ENCODE peak calls at places on chromosomes 2 and 18, in six cellular contexts. K is heart left ventricle, Q is PC-3, G is IMR-90, B is brain microvascular endothelial cell, D is ovary. Y is an unnamed sample. For H3K36me3, the result is how much of the 10 kb centered on the place peaks cover.

GRCh38 chr2:182073613-182074012 is 88.0 kb downstream of the PPP1R1C start:
- DNase-seq in K (no peak), Q (no peak), G (no peak), B (no peak), D (no peak), Y (no peak)

GRCh38 chr2:196291873-196292800 is 120.8 kb upstream of the STK17B start:
- DNase-seq in K (no peak), Q (peak), G (no peak), B (no peak), D (no peak), Y (no peak)

GRCh38 chr18:44968336-44968735 is 287.6 kb downstream of the SETBP1 start:
- DNase-seq in K (no peak), Q (no peak), G (no peak), B (no peak), D (no peak), Y (peak)

GRCh38 chr2:11133238-11133935 is 21.9 kb upstream of the SLC66A3 start:
- DNase-seq in K (no peak), Q (no peak), G (no peak), B (no peak), D (no peak), Y (peak)

GRCh38 chr2:211347328-211347727 is 790.9 kb downstream of the CPS1 start:
- DNase-seq in K (no peak), Q (no peak), G (no peak), B (no peak), D (no peak), Y (no peak)

GRCh38 chr2:189191766-189192165 is 12.2 kb upstream of the COL5A2 start:
- DNase-seq in K (no peak), Q (peak), G (peak), B (no peak), D (no peak), Y (no peak)

GRCh38 chr2:237164474-237165047 is 78.9 kb downstream of the COPS8 start:
- DNase-seq in K (no peak), Q (no peak), G (no peak), B (no peak), D (no peak), Y (no peak)

GRCh38 chr2:85745619-85746018 is 8.2 kb upstream of the ATOH8 start:
- DNase-seq in K (no peak), Q (no peak), G (no peak), B (no peak), D (no peak), Y (peak)

GRCh38 chr2:152743004-152743403 is 24.6 kb downstream of the ARL6IP6 start:
- DNase-seq in K (no peak), Q (peak), G (no peak), B (no peak), D (no peak), Y (no peak)

GRCh38 chr2:214019229-214019972 is 391.5 kb upstream of the VWC2L start:
- DNase-seq in K (peak), Q (peak), G (peak), B (peak), D (no peak), Y (no peak)

GRCh38 chr2:186887107-186888090 is 38.4 kb upstream of the ZSWIM2 start:
- DNase-seq in K (peak), Q (no peak), G (no peak), B (no peak), D (peak), Y (no peak)

GRCh38 chr18:37550118-37550875 is 15.3 kb downstream of the CELF4 start:
- DNase-seq in K (no peak), Q (no peak), G (no peak), B (no peak), D (no peak), Y (no peak)

GRCh38 chr2:154600931-154601494 is 97.5 kb upstream of the KCNJ3 start:
- DNase-seq in K (no peak), Q (no peak), G (no peak), B (no peak), D (no peak), Y (no peak)

GRCh38 chr2:157940024-157940423 is 63.9 kb upstream of the ACVR1 start:
- DNase-seq in K (no peak), Q (peak), G (no peak), B (peak), D (no peak), Y (no peak)

GRCh38 chr2:62783679-62784078 is 78.2 kb downstream of the EHBP1 start:
- DNase-seq in K (no peak), Q (no peak), G (no peak), B (no peak), D (no peak), Y (no peak)

GRCh38 chr2:157442636-157443035 is 1.3 kb downstream of the CYTIP start:
- DNase-seq in K (no peak), Q (no peak), G (no peak), B (no peak), D (no peak), Y (no peak)

GRCh38 chr2:109143214-109144187 is 14.5 kb downstream of the SH3RF3 start:
- DNase-seq in K (no peak), Q (no peak), G (peak), B (no peak), D (no peak), Y (no peak)

GRCh38 chr2:523698-524270 is 153.4 kb downstream of the TMEM18 start:
- DNase-seq in K (no peak), Q (no peak), G (no peak), B (no peak), D (no peak), Y (no peak)

GRCh38 chr2:188902906-188903305 is 71.3 kb upstream of the COL3A1 start:
- DNase-seq in K (no peak), Q (peak), G (peak), B (peak), D (no peak), Y (no peak)

GRCh38 chr2:129758461-129759185 is 220.8 kb upstream of the RAB6C start:
- DNase-seq in K (no peak), Q (no peak), G (no peak), B (no peak), D (no peak), Y (no peak)

GRCh38 chr2:55616509-55617159 is 788 bp downstream of the PPP4R3B start:
- DNase-seq in K (no peak), Q (peak), G (peak), B (peak), D (no peak), Y (no peak)

GRCh38 chr2:23707096-23707495 is 219.8 kb downstream of the ATAD2B start:
- DNase-seq in K (no peak), Q (no peak), G (peak), B (no peak), D (no peak), Y (no peak)

GRCh38 chr2:42492691-42493467 is 903 bp downstream of the KCNG3 start:
- DNase-seq in K (no peak), Q (no peak), G (no peak), B (no peak), D (peak), Y (peak)

GRCh38 chr2:155815851-155816250 is 516.7 kb downstream of the NR4A2 start:
- DNase-seq in K (no peak), Q (peak), G (no peak), B (peak), D (no peak), Y (peak)

GRCh38 chr2:101758001-101758400 is 60.5 kb downstream of the MAP4K4 start:
- DNase-seq in K (no peak), Q (no peak), G (no peak), B (no peak), D (no peak), Y (no peak)

GRCh38 chr2:42133771-42134195 is 35.4 kb upstream of the EML4 start:
- DNase-seq in K (no peak), Q (no peak), G (no peak), B (no peak), D (no peak), Y (peak)

GRCh38 chr2:156436477-156437085 is 402 bp downstream of the GPD2 start:
- DNase-seq in K (peak), Q (peak), G (peak), B (no peak), D (no peak), Y (no peak)

GRCh38 chr2:120729410-120730052 is 6.1 kb upstream of the GLI2 start:
- DNase-seq in K (no peak), Q (peak), G (peak), B (peak), D (peak), Y (no peak)

DNA sequence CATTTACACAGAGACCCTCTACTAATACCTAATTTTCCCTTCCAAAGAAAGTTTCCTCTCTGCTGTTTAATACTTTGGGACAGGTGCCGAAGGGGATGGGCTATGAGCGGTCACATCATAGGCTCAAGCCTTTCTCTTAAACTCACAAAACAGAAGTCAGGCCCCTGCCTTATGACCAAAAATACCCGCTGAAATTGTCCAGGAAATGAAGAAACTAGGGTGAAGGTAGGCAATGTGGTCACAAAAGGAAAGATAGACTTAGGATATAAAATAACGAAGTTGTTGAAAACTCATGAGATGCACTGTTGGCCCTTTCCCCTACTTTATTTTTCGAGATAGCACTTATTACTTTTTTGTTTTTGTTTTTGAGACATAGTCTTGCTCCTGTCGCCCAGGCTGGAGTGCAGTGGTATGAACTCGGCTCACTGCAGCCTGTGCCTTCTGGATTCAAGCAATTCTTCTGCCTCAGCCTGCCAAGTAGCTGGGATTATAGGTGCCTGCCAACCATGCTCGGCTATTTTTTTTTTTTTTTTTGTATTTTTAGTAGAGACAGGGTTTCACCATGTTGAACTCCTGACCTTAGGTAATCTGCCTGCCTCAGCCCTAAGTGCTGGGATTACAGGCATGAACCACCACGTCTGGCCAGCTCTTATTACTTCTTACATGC is 16.3 kb downstream of the SLC8A1 start:
- DNase-seq in K (no peak), Q (peak), G (no peak), B (no peak), D (no peak), Y (no peak)
- H3K4me3 ChIP-seq in K (no peak), Q (peak), G (no peak), B (no peak), D (no peak), Y (no peak)

DNA sequence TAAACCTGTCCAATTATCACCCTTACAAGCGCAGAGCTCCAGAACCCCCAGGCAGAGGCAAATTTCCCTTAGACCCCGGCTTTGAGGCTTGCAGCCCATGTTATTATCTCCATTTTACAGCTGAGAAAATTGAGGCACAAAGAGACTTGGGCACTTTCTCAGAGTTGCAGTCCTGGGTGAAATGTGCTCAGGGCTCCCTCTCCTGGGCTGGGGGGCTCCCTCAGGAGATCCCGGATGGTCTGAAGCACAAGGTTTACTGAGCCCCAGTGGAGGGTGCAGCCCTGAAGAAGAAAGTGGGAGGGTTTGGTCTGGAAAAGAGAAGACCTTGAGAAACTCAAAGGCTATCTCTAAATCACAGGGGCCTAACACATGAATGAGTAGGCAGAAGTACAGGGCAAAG is 156.6 kb downstream of the CYRIA start:
- DNase-seq in K (no peak), Q (no peak), G (no peak), B (no peak), D (no peak), Y (peak)
- TF ChIP-seq CTCF in K (no peak), Q (no peak), G (no peak), B (no peak), D (no peak), Y (no peak)

DNA sequence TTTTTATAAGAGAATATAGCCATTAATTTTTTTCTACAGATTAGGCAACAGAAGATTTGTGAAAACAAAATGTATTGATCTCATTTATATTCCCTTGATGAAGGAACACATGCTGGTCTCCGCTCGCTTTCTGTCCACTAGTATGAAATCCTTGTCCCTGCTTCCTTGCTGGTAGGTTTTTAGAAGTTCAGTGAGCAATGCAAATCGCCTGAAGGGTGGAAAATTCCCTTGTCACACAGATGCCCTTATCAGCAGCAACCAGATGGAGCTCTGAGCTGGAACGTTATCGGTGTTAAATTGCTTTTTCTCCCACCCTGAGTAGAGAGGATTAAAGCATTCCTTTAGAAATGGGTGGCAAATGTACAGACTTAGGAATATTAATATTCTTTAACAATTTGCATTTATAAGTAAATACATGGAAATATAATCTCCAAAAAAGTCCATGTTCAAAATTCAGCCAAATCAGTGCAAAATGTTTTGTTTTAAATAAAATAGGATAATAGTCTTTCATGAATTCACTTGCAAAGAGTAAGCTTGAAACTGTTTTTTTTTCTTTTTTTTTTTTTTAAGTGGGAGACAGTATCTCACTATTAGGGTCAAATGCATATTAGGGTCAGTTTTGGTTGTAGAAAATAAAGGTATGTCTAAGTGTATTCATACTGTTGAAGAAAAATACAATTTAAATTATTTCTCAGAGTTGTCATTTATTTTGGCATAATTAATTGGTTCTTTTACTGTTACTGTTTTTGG is 164.0 kb upstream of the MYO3B start:
- DNase-seq in K (no peak), Q (no peak), G (peak), B (peak), D (no peak), Y (peak)
- H3K36me3 ChIP-seq in K (under half), Q (under half), G (under half), B (under half), D (under half), Y (under half)

GRCh38 chr2:98478861-98479770 is 34.5 kb downstream of the INPP4A start:
- DNase-seq in K (no peak), Q (no peak), G (no peak), B (no peak), D (no peak), Y (no peak)
- H3K4me3 ChIP-seq in K (no peak), Q (peak), G (no peak), B (no peak), D (no peak), Y (no peak)

GRCh38 chr2:75053484-75054112 is 95.2 kb downstream of the POLE4 start:
- DNase-seq in K (no peak), Q (peak), G (peak), B (peak), D (no peak), Y (peak)
- TF ChIP-seq CTCF in K (peak), Q (peak), G (peak), B (peak), D (no peak), Y (peak)

DNA sequence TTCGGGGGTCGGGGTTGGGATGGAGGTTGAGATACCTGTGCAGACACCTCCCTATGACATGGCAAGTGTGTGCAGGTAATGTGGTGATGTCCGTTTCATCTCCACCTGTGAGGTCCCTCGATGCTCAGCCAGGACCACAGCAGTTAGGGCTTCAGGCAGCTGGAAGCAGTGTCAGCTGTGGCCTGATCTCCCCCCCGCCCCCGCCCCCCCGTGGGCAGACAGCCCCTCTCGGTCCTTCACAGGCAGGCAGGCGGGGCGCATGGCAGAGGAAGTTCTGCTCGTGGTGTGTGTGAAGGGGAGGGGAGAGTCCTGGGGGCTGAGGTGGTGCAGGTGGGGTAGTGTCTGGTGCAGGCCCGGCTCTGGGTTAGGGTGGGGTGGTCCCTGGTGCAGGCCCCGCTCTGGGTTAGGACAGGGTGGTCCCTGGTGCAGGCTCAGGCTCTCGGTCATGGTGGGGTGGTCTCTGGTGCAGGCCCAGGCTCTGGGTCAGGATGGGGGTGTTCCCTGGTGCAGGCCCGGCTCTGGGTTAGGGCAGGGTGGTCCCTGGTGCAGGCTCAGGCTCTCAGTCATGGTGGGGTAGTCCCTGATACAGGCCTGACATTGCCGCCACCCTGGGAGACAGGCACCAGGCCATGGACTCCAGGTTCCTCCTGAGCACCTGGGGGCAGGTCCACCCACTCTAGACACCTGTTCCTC is 94.3 kb downstream of the NFATC1 start:
- DNase-seq in K (no peak), Q (no peak), G (no peak), B (no peak), D (no peak), Y (no peak)
- H3K36me3 ChIP-seq in K (under half), Q (under half), G (under half), B (under half), D (under half), Y (under half)

DNA sequence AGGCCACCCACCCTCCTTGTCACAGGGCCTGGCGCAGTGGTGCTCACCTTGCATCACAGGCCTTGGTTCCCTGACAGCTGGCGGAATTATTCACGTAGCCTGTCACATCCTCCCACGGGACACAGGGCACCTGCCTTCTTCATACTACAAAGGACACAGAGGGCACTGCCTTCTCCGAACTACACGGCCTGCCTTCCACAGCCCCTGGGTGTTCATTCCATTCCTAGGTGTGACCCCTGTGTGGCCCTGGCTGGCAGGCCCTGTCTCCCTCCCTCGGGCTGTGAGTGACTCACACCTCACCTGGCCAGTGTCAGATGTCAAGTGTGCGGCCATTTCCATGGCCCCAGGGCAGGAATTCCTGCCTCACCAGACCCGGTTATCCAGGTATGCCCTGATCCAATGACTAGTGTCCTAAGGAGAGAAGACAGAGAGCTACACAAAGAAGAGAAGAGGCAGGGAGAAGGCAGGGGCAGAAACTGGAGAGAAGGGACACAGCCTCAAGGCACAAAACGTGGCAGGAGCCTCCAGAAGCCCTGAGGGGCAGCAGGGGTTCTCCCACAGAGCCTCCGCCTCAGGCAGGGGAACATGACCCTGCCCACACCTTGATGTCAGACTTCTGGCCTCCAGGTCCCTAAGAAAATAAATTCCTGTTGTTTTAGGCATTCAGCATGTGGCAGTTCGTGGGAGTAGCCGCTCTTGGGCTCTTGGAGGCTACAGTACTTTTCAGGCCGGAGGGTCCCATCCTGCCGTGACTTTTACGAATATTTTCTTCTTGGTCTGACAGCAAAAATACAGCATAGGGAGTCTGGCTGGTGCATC is 43.4 kb downstream of the MBP start:
- DNase-seq in K (no peak), Q (peak), G (no peak), B (no peak), D (no peak), Y (no peak)
- H3K4me3 ChIP-seq in K (no peak), Q (no peak), G (no peak), B (no peak), D (no peak), Y (no peak)

GRCh38 chr2:59019551-59020164 is 778.5 kb upstream of the FANCL start:
- DNase-seq in K (no peak), Q (no peak), G (no peak), B (no peak), D (no peak), Y (no peak)

GRCh38 chr2:59021786-59022185 is 780.7 kb upstream of the FANCL start:
- DNase-seq in K (no peak), Q (no peak), G (no peak), B (no peak), D (no peak), Y (no peak)

GRCh38 chr2:59029058-59029457 is 787.9 kb upstream of the FANCL start:
- DNase-seq in K (no peak), Q (no peak), G (no peak), B (no peak), D (no peak), Y (no peak)

GRCh38 chr2:59027320-59027719 is 786.2 kb upstream of the FANCL start:
- DNase-seq in K (no peak), Q (no peak), G (no peak), B (no peak), D (no peak), Y (no peak)

GRCh38 chr2:59025157-59025757 is 784.1 kb upstream of the FANCL start:
- DNase-seq in K (no peak), Q (peak), G (peak), B (peak), D (no peak), Y (peak)
- TF ChIP-seq CTCF in K (peak), Q (peak), G (peak), B (peak), D (no peak), Y (peak)

DNA sequence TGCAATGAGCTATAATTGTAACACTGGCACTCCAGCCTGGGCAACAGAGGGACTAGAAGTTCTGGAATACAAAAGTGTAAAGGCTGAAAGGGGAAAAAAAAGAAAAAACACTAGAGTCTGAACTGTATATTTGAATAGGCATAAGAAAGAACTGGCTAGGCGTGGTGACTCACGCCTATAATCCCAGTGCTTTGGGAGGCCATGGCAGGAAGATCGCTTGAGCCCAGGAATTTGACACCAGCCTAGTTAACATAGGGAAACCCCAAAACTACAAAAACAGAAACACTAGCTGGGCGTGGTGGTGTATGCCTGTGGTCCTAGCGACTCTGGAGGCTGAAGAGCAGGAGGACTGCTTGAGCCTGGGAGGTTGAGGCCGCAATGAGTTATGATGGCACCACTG is 70.6 kb downstream of the SAP130 start:
- DNase-seq in K (no peak), Q (peak), G (no peak), B (no peak), D (no peak), Y (no peak)
- H3K36me3 ChIP-seq in K (under half), Q (under half), G (under half), B (under half), D (under half), Y (under half)